ENCODE peak calls at places on chromosomes 11 and 22, in six cellular contexts. U is HCT116, X is endothelial cell of umbilical vein, F is H1, L is SK-N-SH, J is K562. E is an unnamed sample.

GRCh38 chr11:69923641-69924307 is 104.6 kb upstream of the FGF3 start:
- DNase-seq in U (no peak), X (no peak), F (no peak), L (no peak), J (no peak), E (no peak)

GRCh38 chr11:27385245-27385644 is 22.2 kb upstream of the CCDC34 start:
- DNase-seq in U (no peak), X (peak), F (no peak), L (no peak), J (no peak), E (no peak)

GRCh38 chr11:14542384-14542783 is 22.2 kb upstream of the PSMA1 start:
- DNase-seq in U (no peak), X (peak), F (no peak), L (no peak), J (no peak), E (no peak)

GRCh38 chr11:123729602-123730001 is 11.9 kb downstream of the ZNF202 start:
- DNase-seq in U (no peak), X (no peak), F (no peak), L (no peak), J (no peak), E (no peak)

GRCh38 chr11:15035283-15035682 is 38.1 kb upstream of the CALCB start:
- DNase-seq in U (no peak), X (no peak), F (peak), L (no peak), J (peak), E (no peak)

GRCh38 chr22:37906364-37907008 is 389 bp downstream of the MICALL1 start:
- DNase-seq in U (no peak), X (no peak), F (no peak), L (peak), J (peak), E (no peak)

GRCh38 chr11:44030276-44030932 is 17.4 kb upstream of the ACCSL start:
- DNase-seq in U (no peak), X (no peak), F (no peak), L (no peak), J (no peak), E (no peak)

GRCh38 chr11:118430956-118431355 is 5.3 kb upstream of the KMT2A start:
- DNase-seq in U (no peak), X (no peak), F (no peak), L (peak), J (no peak), E (no peak)

GRCh38 chr11:120326228-120326627 is 1.1 kb downstream of the TLCD5 start:
- DNase-seq in U (no peak), X (no peak), F (no peak), L (no peak), J (no peak), E (no peak)

GRCh38 chr11:131423715-131424114 is 53.3 kb downstream of the NTM start:
- DNase-seq in U (no peak), X (no peak), F (no peak), L (no peak), J (no peak), E (no peak)

GRCh38 chr11:84566681-84567080 is 1060.5 kb downstream of the DLG2 start:
- DNase-seq in U (no peak), X (no peak), F (no peak), L (no peak), J (no peak), E (no peak)

GRCh38 chr22:50197856-50198623 is 2.8 kb upstream of the SELENOO start:
- DNase-seq in U (no peak), X (no peak), F (no peak), L (no peak), J (no peak), E (no peak)

GRCh38 chr11:46075928-46076327 is 45.3 kb downstream of the PHF21A start:
- DNase-seq in U (no peak), X (no peak), F (no peak), L (no peak), J (no peak), E (no peak)

GRCh38 chr11:91156041-91156440 is 933.2 kb upstream of the CHORDC1 start:
- DNase-seq in U (no peak), X (no peak), F (no peak), L (no peak), J (no peak), E (no peak)

GRCh38 chr22:27724706-27725105 is 76.8 kb downstream of the MN1 start:
- DNase-seq in U (no peak), X (no peak), F (no peak), L (no peak), J (no peak), E (no peak)

GRCh38 chr11:74783241-74783871 is 34.7 kb downstream of the RNF169 start:
- DNase-seq in U (peak), X (peak), F (no peak), L (no peak), J (no peak), E (no peak)

GRCh38 chr22:43446037-43446803 is 34.4 kb downstream of the MPPED1 start:
- DNase-seq in U (no peak), X (peak), F (no peak), L (no peak), J (no peak), E (no peak)

GRCh38 chr22:27050771-27051170 is 393.4 kb downstream of the MIAT start:
- DNase-seq in U (no peak), X (no peak), F (no peak), L (no peak), J (no peak), E (no peak)

GRCh38 chr11:112082729-112083128 is 3.8 kb downstream of the TIMM8B start:
- DNase-seq in U (no peak), X (no peak), F (no peak), L (no peak), J (no peak), E (no peak)

GRCh38 chr22:44782286-44782830 is 30.0 kb downstream of the ARHGAP8 start:
- DNase-seq in U (no peak), X (no peak), F (no peak), L (no peak), J (no peak), E (no peak)

GRCh38 chr22:49306632-49306975 is 521.1 kb downstream of the BRD1 start:
- DNase-seq in U (no peak), X (no peak), F (no peak), L (no peak), J (no peak), E (no peak)

GRCh38 chr11:118406599-118407166 is 5.3 kb downstream of the ATP5MG start:
- DNase-seq in U (no peak), X (no peak), F (no peak), L (no peak), J (no peak), E (no peak)

GRCh38 chr22:48432721-48433518 is 1394.8 kb downstream of the BRD1 start:
- DNase-seq in U (no peak), X (no peak), F (no peak), L (no peak), J (no peak), E (no peak)

GRCh38 chr11:61023086-61024035 is 51.9 kb downstream of the CD6 start:
- DNase-seq in U (no peak), X (no peak), F (no peak), L (no peak), J (no peak), E (no peak)

GRCh38 chr22:11627798-11628650 is 3900.0 kb upstream of the OR11H1 start:
- DNase-seq in U (no peak), X (no peak), F (no peak), L (peak), J (no peak), E (no peak)

GRCh38 chr22:17988800-17989513 is 35.4 kb downstream of the MICAL3 start:
- DNase-seq in U (no peak), X (no peak), F (no peak), L (no peak), J (no peak), E (no peak)

GRCh38 chr11:77110836-77111235 is 8.2 kb downstream of the OMP start:
- DNase-seq in U (no peak), X (no peak), F (no peak), L (no peak), J (no peak), E (no peak)
- TF ChIP-seq POLR2AphosphoS5 in U (no peak), X (no peak), F (no peak), L (no peak), J (no peak), E (no peak)

GRCh38 chr11:30585892-30586250 is 282 bp downstream of the MPPED2 start:
- DNase-seq in U (no peak), X (no peak), F (no peak), L (peak), J (no peak), E (no peak)
- H3K4me3 ChIP-seq in U (no peak), X (no peak), F (peak), L (peak), J (no peak), E (no peak)

DNA sequence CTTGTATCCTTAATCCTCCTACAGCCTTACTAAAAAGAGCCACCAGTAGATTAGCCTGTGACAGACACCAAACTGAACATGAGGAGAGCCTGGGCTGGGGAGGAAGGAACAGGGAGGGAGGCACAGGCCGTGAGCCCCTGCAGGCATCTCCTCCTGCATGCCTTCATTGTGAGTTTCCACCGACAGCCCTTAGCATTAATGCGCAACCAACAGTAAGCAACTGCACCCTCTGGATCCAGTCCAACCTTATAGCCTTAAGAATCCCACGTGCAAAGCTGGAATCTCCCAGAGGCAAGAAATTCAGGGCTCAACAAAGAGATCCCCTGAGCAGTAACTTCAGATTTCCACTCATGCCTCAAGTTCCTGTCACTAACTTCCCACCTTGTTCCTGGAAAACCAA is 84.6 kb downstream of the ETS1 start:
- DNase-seq in U (no peak), X (peak), F (no peak), L (no peak), J (no peak), E (no peak)
- H3K9ac ChIP-seq in U (no peak), X (peak), F (no peak), L (peak), J (no peak), E (no peak)

GRCh38 chr11:65776196-65776595 is 4.6 kb downstream of the AP5B1 start:
- DNase-seq in U (no peak), X (no peak), F (no peak), L (no peak), J (no peak), E (no peak)
- TF ChIP-seq POLR2AphosphoS5 in U (no peak), X (no peak), F (no peak), L (no peak), J (no peak), E (no peak)

DNA sequence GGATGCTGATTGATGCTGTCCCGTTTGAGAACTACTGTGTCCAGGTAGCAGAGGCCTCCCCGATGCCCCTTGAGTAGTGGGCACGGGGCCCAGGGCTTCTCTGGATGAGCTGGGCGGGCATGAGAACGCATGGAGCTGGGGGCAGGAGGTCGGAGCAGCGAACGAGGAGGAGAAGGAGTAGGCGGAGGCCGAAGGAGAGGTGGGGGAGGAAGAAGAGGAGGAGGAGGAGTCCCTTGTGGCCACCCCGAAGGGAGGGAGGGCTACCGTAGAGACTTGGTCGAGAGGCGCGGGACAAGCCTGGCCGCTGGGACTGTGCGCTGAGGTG is 62.9 kb downstream of the CRYBB2 start:
- DNase-seq in U (no peak), X (no peak), F (no peak), L (no peak), J (no peak), E (no peak)
- H3K4me3 ChIP-seq in U (no peak), X (no peak), F (peak), L (no peak), J (no peak), E (no peak)

GRCh38 chr22:40679964-40680818 is 907 bp downstream of the MCHR1 start:
- DNase-seq in U (no peak), X (peak), F (no peak), L (no peak), J (no peak), E (no peak)

GRCh38 chr22:40678493-40679248 is 613 bp upstream of the MCHR1 start:
- DNase-seq in U (no peak), X (no peak), F (no peak), L (no peak), J (no peak), E (no peak)

GRCh38 chr22:40681451-40681850 is 2.2 kb downstream of the MCHR1 start:
- DNase-seq in U (no peak), X (no peak), F (no peak), L (no peak), J (no peak), E (no peak)

GRCh38 chr22:40680819-40681183 is 1.5 kb downstream of the MCHR1 start:
- DNase-seq in U (no peak), X (no peak), F (no peak), L (no peak), J (no peak), E (no peak)

GRCh38 chr22:40679249-40679963 is at the start of gene MCHR1:
- DNase-seq in U (no peak), X (no peak), F (no peak), L (peak), J (peak), E (no peak)
- H3K9ac ChIP-seq in U (no peak), X (no peak), F (no peak), L (no peak), J (no peak), E (no peak)

GRCh38 chr22:21766933-21767462 is 31.4 kb upstream of the YPEL1 start:
- DNase-seq in U (no peak), X (no peak), F (no peak), L (no peak), J (no peak), E (no peak)
- TF ChIP-seq POLR2AphosphoS5 in U (no peak), X (no peak), F (no peak), L (no peak), J (no peak), E (no peak)

DNA sequence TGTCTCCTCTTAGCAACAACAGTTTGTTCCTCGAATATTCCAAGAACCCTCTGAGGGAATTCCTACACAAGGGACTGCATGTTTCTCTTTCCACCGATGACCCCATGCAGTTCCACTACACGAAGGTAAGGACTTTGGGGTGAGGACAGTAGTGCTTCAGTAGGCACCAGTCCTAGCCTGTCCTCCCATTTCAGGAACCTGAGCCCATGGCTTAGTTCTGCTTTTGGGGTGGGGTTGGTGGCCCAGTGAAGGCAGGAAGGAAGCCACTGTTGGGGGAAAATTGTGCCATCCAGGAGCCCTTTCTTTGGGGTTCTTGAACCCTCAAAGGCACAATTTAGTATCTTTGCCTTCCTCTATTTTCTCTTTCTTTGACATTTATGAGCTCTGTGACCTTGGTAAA is 38.2 kb downstream of the RNF141 start:
- DNase-seq in U (no peak), X (no peak), F (no peak), L (no peak), J (no peak), E (no peak)
- H3K4me3 ChIP-seq in U (no peak), X (no peak), F (no peak), L (no peak), J (no peak), E (no peak)

E was measured in SK-N-MC.